ENCODE peak calls at places on chromosomes 3 and 15, in seven cellular contexts. One of them, this sample, is unnamed.

GRCh38 chr15:95304116-95304873 is 1026.2 kb upstream of the NR2F2 start:
- DNase-seq in psoas muscle: no peak
- DNase-seq in C1 segment of cervical spinal cord: no peak
- DNase-seq in B cell: no peak
- DNase-seq in T-helper 1 cell: no peak
- DNase-seq in heart left ventricle: peak; percentile 32
- DNase-seq in activated naive CD4-positive, alpha-beta T cell: no peak
- DNase-seq in this sample: no peak

GRCh38 chr15:78092111-78093041 is at the start of gene SH2D7:
- DNase-seq in activated naive CD4-positive, alpha-beta T cell: no peak
- DNase-seq in psoas muscle: no peak
- DNase-seq in T-helper 1 cell: no peak
- DNase-seq in B cell: no peak
- DNase-seq in heart left ventricle: no peak
- DNase-seq in C1 segment of cervical spinal cord: no peak
- DNase-seq in this sample: peak; percentile 56

GRCh38 chr3:124767691-124768090 is 37.4 kb downstream of the UMPS start:
- DNase-seq in B cell: no peak
- DNase-seq in heart left ventricle: no peak
- DNase-seq in C1 segment of cervical spinal cord: no peak
- DNase-seq in T-helper 1 cell: no peak
- DNase-seq in activated naive CD4-positive, alpha-beta T cell: no peak
- DNase-seq in psoas muscle: no peak
- DNase-seq in this sample: peak; percentile 13

GRCh38 chr15:22239806-22240180 is 159.5 kb downstream of the OR4M2 start:
- DNase-seq in T-helper 1 cell: no peak
- DNase-seq in activated naive CD4-positive, alpha-beta T cell: no peak
- DNase-seq in heart left ventricle: no peak
- DNase-seq in B cell: no peak
- DNase-seq in psoas muscle: no peak
- DNase-seq in C1 segment of cervical spinal cord: no peak
- DNase-seq in this sample: no peak

GRCh38 chr15:73069109-73069508 is 16.8 kb downstream of the NEO1 start:
- DNase-seq in C1 segment of cervical spinal cord: no peak
- DNase-seq in heart left ventricle: no peak
- DNase-seq in activated naive CD4-positive, alpha-beta T cell: no peak
- DNase-seq in psoas muscle: no peak
- DNase-seq in B cell: no peak
- DNase-seq in T-helper 1 cell: no peak
- DNase-seq in this sample: no peak

GRCh38 chr3:194134231-194134756 is 1.7 kb upstream of the HES1 start:
- DNase-seq in heart left ventricle: peak; percentile 82
- DNase-seq in C1 segment of cervical spinal cord: no peak
- DNase-seq in psoas muscle: peak; percentile 85
- DNase-seq in T-helper 1 cell: peak; percentile 52
- DNase-seq in activated naive CD4-positive, alpha-beta T cell: peak; percentile 27
- DNase-seq in B cell: peak; percentile 76
- DNase-seq in this sample: peak; percentile 89

GRCh38 chr3:113153499-113154107 is 57.8 kb upstream of the BOC start:
- DNase-seq in activated naive CD4-positive, alpha-beta T cell: no peak
- DNase-seq in B cell: no peak
- DNase-seq in C1 segment of cervical spinal cord: no peak
- DNase-seq in psoas muscle: no peak
- DNase-seq in heart left ventricle: no peak
- DNase-seq in T-helper 1 cell: no peak
- DNase-seq in this sample: no peak

GRCh38 chr3:146156801-146157310 is 4.1 kb downstream of the PLOD2 start:
- DNase-seq in heart left ventricle: no peak
- DNase-seq in activated naive CD4-positive, alpha-beta T cell: no peak
- DNase-seq in B cell: no peak
- DNase-seq in C1 segment of cervical spinal cord: no peak
- DNase-seq in psoas muscle: no peak
- DNase-seq in T-helper 1 cell: no peak
- DNase-seq in this sample: no peak

GRCh38 chr3:23882487-23882918 is 34.3 kb downstream of the NKIRAS1 start:
- DNase-seq in psoas muscle: no peak
- DNase-seq in T-helper 1 cell: no peak
- DNase-seq in C1 segment of cervical spinal cord: no peak
- DNase-seq in B cell: no peak
- DNase-seq in heart left ventricle: no peak
- DNase-seq in activated naive CD4-positive, alpha-beta T cell: no peak
- DNase-seq in this sample: no peak

GRCh38 chr15:60379466-60380274 is 18.1 kb downstream of the ANXA2 start:
- DNase-seq in T-helper 1 cell: no peak
- DNase-seq in B cell: no peak
- DNase-seq in activated naive CD4-positive, alpha-beta T cell: no peak
- DNase-seq in psoas muscle: no peak
- DNase-seq in heart left ventricle: no peak
- DNase-seq in C1 segment of cervical spinal cord: no peak
- DNase-seq in this sample: no peak

GRCh38 chr15:90889736-90890456 is 5.6 kb downstream of the FES start:
- DNase-seq in psoas muscle: no peak
- DNase-seq in T-helper 1 cell: no peak
- DNase-seq in activated naive CD4-positive, alpha-beta T cell: no peak
- DNase-seq in C1 segment of cervical spinal cord: no peak
- DNase-seq in B cell: no peak
- DNase-seq in heart left ventricle: no peak
- DNase-seq in this sample: no peak

GRCh38 chr15:94324835-94325767 is 93.7 kb downstream of the MCTP2 start:
- DNase-seq in B cell: no peak
- DNase-seq in activated naive CD4-positive, alpha-beta T cell: no peak
- DNase-seq in C1 segment of cervical spinal cord: no peak
- DNase-seq in T-helper 1 cell: no peak
- DNase-seq in heart left ventricle: no peak
- DNase-seq in psoas muscle: no peak
- DNase-seq in this sample: no peak

This sample was measured in sciatic nerve.